ENCODE peak calls at places on chromosome 17, in seven cellular contexts. I is Right ventricle myocardium superior, L is EL, V is GM23338, N is keratinocyte, P is AG10803, B is activated T-cell treated with anti-CD3 and anti-CD28 coated beads for 24 hours. J is an unnamed sample.
A peak's percentile ranks its signal among the peaks of the same experiment; 100 is the strongest.

GRCh38 chr17:42389135-42389417 is 834 bp upstream of the STAT3 start:
- DNase-seq in I (no peak), L (no peak), V (no peak), N (no peak), P (no peak), B (no peak), J (no peak)

GRCh38 chr17:7549401-7550055 is 670 bp downstream of the TNFSF12 start:
- DNase-seq in I (no peak), L (no peak), V (no peak), N (no peak), P (no peak), B (peak; percentile 30), J (no peak)

GRCh38 chr17:80361495-80362220 is 53.3 kb upstream of the ENDOV start:
- DNase-seq in I (no peak), L (no peak), V (peak; percentile 79), N (no peak), P (no peak), B (no peak), J (peak; percentile 27)

GRCh38 chr17:29617481-29618271 is 5.0 kb downstream of the CORO6 start:
- DNase-seq in I (peak; percentile 90), L (peak; percentile 68), V (peak; percentile 86), N (no peak), P (peak; percentile 72), B (peak; percentile 83), J (peak; percentile 80)

GRCh38 chr17:17749921-17750320 is 68.7 kb downstream of the RAI1 start:
- DNase-seq in I (no peak), L (peak; percentile 47), V (peak; percentile 96), N (no peak), P (peak; percentile 29), B (peak; percentile 26), J (no peak)

GRCh38 chr17:67666710-67667109 is 51.0 kb upstream of the NOL11 start:
- DNase-seq in I (no peak), L (no peak), V (no peak), N (no peak), P (no peak), B (no peak), J (no peak)

GRCh38 chr17:77308768-77309726 is 168.3 kb downstream of the SEC14L1 start:
- DNase-seq in I (peak; percentile 72), L (peak; percentile 87), V (no peak), N (no peak), P (peak; percentile 89), B (no peak), J (no peak)

GRCh38 chr17:10268005-10268404 is 69.6 kb upstream of the GAS7 start:
- DNase-seq in I (no peak), L (no peak), V (no peak), N (no peak), P (peak; percentile 64), B (no peak), J (no peak)

GRCh38 chr17:16940116-16940881 is 31.6 kb downstream of the TNFRSF13B start:
- DNase-seq in I (no peak), L (no peak), V (peak; percentile 58), N (no peak), P (no peak), B (no peak), J (no peak)

GRCh38 chr17:21381076-21381706 is 5.0 kb downstream of the KCNJ12 start:
- DNase-seq in I (no peak), L (no peak), V (no peak), N (no peak), P (no peak), B (no peak), J (no peak)

GRCh38 chr17:68301438-68301959 is 10.2 kb downstream of the ARSG start:
- DNase-seq in I (no peak), L (no peak), V (no peak), N (no peak), P (no peak), B (no peak), J (no peak)

GRCh38 chr17:45019177-45019711 is 32.2 kb downstream of the DCAKD start:
- DNase-seq in I (peak; percentile 73), L (peak; percentile 67), V (peak; percentile 52), N (no peak), P (peak; percentile 48), B (peak; percentile 25), J (peak; percentile 45)

GRCh38 chr17:50259484-50260324 is 14.6 kb upstream of the TMEM92 start:
- DNase-seq in I (no peak), L (no peak), V (no peak), N (no peak), P (peak; percentile 55), B (no peak), J (no peak)

GRCh38 chr17:4690745-4691144 is 13.2 kb downstream of the PELP1 start:
- DNase-seq in I (no peak), L (no peak), V (no peak), N (no peak), P (no peak), B (no peak), J (no peak)

GRCh38 chr17:80153004-80153403 is 6.1 kb upstream of the EIF4A3 start:
- DNase-seq in I (no peak), L (no peak), V (no peak), N (no peak), P (no peak), B (no peak), J (no peak)